ENCODE peak calls at places on chromosomes 13 and 19, in eight cellular contexts. B is aorta; Q is cerebellar cortex; O is stimulated activated CD8-positive, alpha-beta memory T cell treated with anti-CD3 and anti-CD28 coated beads, Interleukin-4, amount 100 ng/mL, for 1 hour; I is Caki2; G is hepatic stellate cell; W is effector CD4-positive, alpha-beta T cell; N is stimulated activated CD4-positive, alpha-beta T cell treated with anti-CD3 and anti-CD28 coated beads, Interleukin-1b, Interleukin-23, amount 100 ng/mL, for 24 hours. H is an unnamed sample.

GRCh38 chr19:50724522-50725217 is 1.5 kb downstream of the CLEC11A start:
- DNase-seq in B (peak), Q (peak), O (peak), I (peak), G (peak), W (peak), N (peak), H (peak)

GRCh38 chr19:4997297-4997696 is 28.4 kb downstream of the KDM4B start:
- DNase-seq in B (no peak), Q (no peak), O (no peak), I (no peak), G (no peak), W (no peak), N (no peak), H (no peak)

GRCh38 chr19:53511933-53512374 is 26.0 kb upstream of the ZNF331 start:
- DNase-seq in B (peak), Q (peak), O (no peak), I (no peak), G (peak), W (peak), N (no peak), H (peak)

GRCh38 chr19:1884291-1884718 is 991 bp downstream of the ABHD17A start:
- DNase-seq in B (no peak), Q (no peak), O (no peak), I (no peak), G (no peak), W (no peak), N (no peak), H (no peak)

GRCh38 chr13:38943231-38943630 is 47.4 kb downstream of the STOML3 start:
- DNase-seq in B (no peak), Q (no peak), O (no peak), I (no peak), G (no peak), W (no peak), N (no peak), H (no peak)

GRCh38 chr13:49421391-49421790 is 22.5 kb downstream of the CAB39L start:
- DNase-seq in B (no peak), Q (peak), O (no peak), I (no peak), G (no peak), W (no peak), N (no peak), H (no peak)

GRCh38 chr13:110797230-110797877 is 83.9 kb downstream of the ING1 start:
- DNase-seq in B (no peak), Q (no peak), O (no peak), I (no peak), G (no peak), W (no peak), N (no peak), H (no peak)

GRCh38 chr19:42176990-42177685 is 40.3 kb downstream of the DEDD2 start:
- DNase-seq in B (peak), Q (peak), O (peak), I (peak), G (peak), W (peak), N (peak), H (peak)

GRCh38 chr13:21326155-21327030 is 132.7 kb downstream of the ZDHHC20 start:
- DNase-seq in B (no peak), Q (peak), O (no peak), I (no peak), G (peak), W (no peak), N (no peak), H (peak)

GRCh38 chr19:14476663-14477401 is 1.7 kb upstream of the PTGER1 start:
- DNase-seq in B (peak), Q (peak), O (peak), I (no peak), G (peak), W (no peak), N (no peak), H (no peak)

GRCh38 chr13:83731113-83731512 is 151.2 kb downstream of the SLITRK1 start:
- DNase-seq in B (no peak), Q (no peak), O (no peak), I (no peak), G (no peak), W (no peak), N (no peak), H (no peak)

H was measured in kidney glomerular epithelial cell.